ENCODE peak calls at places on chromosomes 11 and 22, in eight cellular contexts. R, I, Q, E, T, M, N and J are unnamed samples.
A peak's percentile ranks its signal among the peaks of the same experiment; 100 is the strongest.

GRCh38 chr11:99069831-99070444 is 49.2 kb downstream of the CNTN5 start:
- DNase-seq in R (no peak), I (no peak), Q (no peak), E (no peak), T (peak; percentile 75), M (peak; percentile 59), N (no peak), J (no peak)

GRCh38 chr11:47185305-47186075 is 744 bp downstream of the PACSIN3 start:
- DNase-seq in R (peak; percentile 61), I (no peak), Q (peak; percentile 78), E (no peak), T (peak; percentile 93), M (no peak), N (no peak), J (peak; percentile 42)

GRCh38 chr22:50694099-50694498 is 21.5 kb downstream of the SHANK3 start:
- DNase-seq in R (no peak), I (no peak), Q (no peak), E (no peak), T (no peak), M (no peak), N (no peak), J (no peak)

GRCh38 chr11:122189259-122189658 is 73.2 kb upstream of the BLID start:
- DNase-seq in R (peak; percentile 98), I (no peak), Q (peak; percentile 74), E (no peak), T (no peak), M (no peak), N (no peak), J (no peak)

GRCh38 chr22:47193606-47194316 is 431.3 kb downstream of the TBC1D22A start:
- DNase-seq in R (no peak), I (no peak), Q (no peak), E (no peak), T (no peak), M (no peak), N (no peak), J (no peak)

GRCh38 chr11:209275-210121 is 2.0 kb downstream of the RIC8A start:
- DNase-seq in R (peak; percentile 37), I (no peak), Q (no peak), E (no peak), T (peak; percentile 29), M (no peak), N (no peak), J (peak; percentile 31)

GRCh38 chr11:68469122-68469521 is 8.6 kb downstream of the PPP6R3 start:
- DNase-seq in R (peak; percentile 17), I (no peak), Q (no peak), E (no peak), T (peak; percentile 61), M (no peak), N (no peak), J (no peak)

GRCh38 chr22:32900856-32901255 is 99.4 kb downstream of the TIMP3 start:
- DNase-seq in R (no peak), I (no peak), Q (no peak), E (no peak), T (no peak), M (no peak), N (no peak), J (no peak)

GRCh38 chr11:83221694-83222093 is 28.2 kb downstream of the ANKRD42 start:
- DNase-seq in R (no peak), I (no peak), Q (no peak), E (no peak), T (peak; percentile 6), M (no peak), N (no peak), J (no peak)

GRCh38 chr22:30876925-30877553 is 91.5 kb downstream of the MORC2 start:
- DNase-seq in R (peak; percentile 23), I (no peak), Q (no peak), E (no peak), T (no peak), M (peak; percentile 54), N (no peak), J (no peak)

GRCh38 chr11:108927791-108928545 is 263.1 kb downstream of the DDX10 start:
- DNase-seq in R (no peak), I (no peak), Q (no peak), E (no peak), T (peak; percentile 86), M (no peak), N (no peak), J (no peak)

GRCh38 chr11:57905439-57905838 is 118.2 kb upstream of the OR9Q1 start:
- DNase-seq in R (no peak), I (no peak), Q (no peak), E (no peak), T (no peak), M (no peak), N (no peak), J (no peak)

GRCh38 chr11:2515401-2516275 is 70.8 kb downstream of the KCNQ1 start:
- DNase-seq in R (no peak), I (peak; percentile 8), Q (no peak), E (no peak), T (no peak), M (peak; percentile 2), N (no peak), J (peak; percentile 16)

GRCh38 chr11:10109836-10110235 is 184.2 kb downstream of the SBF2 start:
- DNase-seq in R (peak; percentile 79), I (no peak), Q (no peak), E (no peak), T (no peak), M (no peak), N (no peak), J (no peak)

GRCh38 chr11:66334605-66335442 is 1.4 kb downstream of the RIN1 start:
- DNase-seq in R (no peak), I (no peak), Q (no peak), E (no peak), T (no peak), M (no peak), N (no peak), J (no peak)

GRCh38 chr11:27196040-27196897 is 155.7 kb downstream of the BBOX1 start:
- DNase-seq in R (peak; percentile 62), I (no peak), Q (no peak), E (no peak), T (peak; percentile 70), M (no peak), N (no peak), J (no peak)

GRCh38 chr22:45262931-45263789 is 21.6 kb upstream of the UPK3A start:
- DNase-seq in R (peak; percentile 49), I (no peak), Q (no peak), E (no peak), T (peak; percentile 36), M (peak; percentile 83), N (no peak), J (no peak)

GRCh38 chr11:46826310-46827044 is 19.6 kb downstream of the CKAP5 start:
- DNase-seq in R (peak; percentile 84), I (peak; percentile 42), Q (peak; percentile 71), E (peak; percentile 53), T (peak; percentile 91), M (peak; percentile 76), N (peak; percentile 56), J (peak; percentile 82)

GRCh38 chr22:28873183-28873964 is 10.0 kb upstream of the ZNRF3 start:
- DNase-seq in R (no peak), I (no peak), Q (no peak), E (no peak), T (no peak), M (peak; percentile 25), N (no peak), J (no peak)

GRCh38 chr11:108933630-108934029 is 268.8 kb downstream of the DDX10 start:
- DNase-seq in R (peak; percentile 77), I (no peak), Q (no peak), E (no peak), T (no peak), M (no peak), N (no peak), J (no peak)

GRCh38 chr11:92932023-92932422 is 37.4 kb upstream of the MTNR1B start:
- DNase-seq in R (peak; percentile 14), I (no peak), Q (peak; percentile 9), E (no peak), T (peak; percentile 78), M (no peak), N (no peak), J (no peak)

GRCh38 chr11:10301656-10302293 is 3.1 kb upstream of the ADM start:
- DNase-seq in R (peak; percentile 90), I (no peak), Q (peak; percentile 41), E (no peak), T (no peak), M (no peak), N (no peak), J (no peak)

GRCh38 chr11:120129570-120129969 is 8.3 kb downstream of the TRIM29 start:
- DNase-seq in R (peak; percentile 45), I (no peak), Q (no peak), E (no peak), T (peak; percentile 17), M (peak; percentile 3), N (no peak), J (no peak)

GRCh38 chr11:84906995-84907394 is 720.1 kb downstream of the DLG2 start:
- DNase-seq in R (no peak), I (no peak), Q (no peak), E (no peak), T (no peak), M (no peak), N (no peak), J (no peak)

GRCh38 chr11:115939726-115940421 is 435.7 kb upstream of the CADM1 start:
- DNase-seq in R (no peak), I (no peak), Q (no peak), E (no peak), T (no peak), M (no peak), N (no peak), J (no peak)

GRCh38 chr11:130891326-130891725 is 25.0 kb downstream of the SNX19 start:
- DNase-seq in R (peak; percentile 55), I (no peak), Q (no peak), E (no peak), T (no peak), M (no peak), N (no peak), J (no peak)

GRCh38 chr11:17770917-17771316 is 36.3 kb downstream of the KCNC1 start:
- DNase-seq in R (no peak), I (no peak), Q (no peak), E (no peak), T (no peak), M (no peak), N (no peak), J (no peak)

GRCh38 chr11:91956711-91957110 is 267.9 kb upstream of the FAT3 start:
- DNase-seq in R (no peak), I (no peak), Q (no peak), E (no peak), T (no peak), M (no peak), N (no peak), J (no peak)